ENCODE peak calls at places on chromosomes 2 and 18, in five cellular contexts. Z, O, H, J and W are unnamed samples.

GRCh38 chr2:149278146-149278878 is 52.1 kb upstream of the LYPD6 start:
- DNase-seq in Z (no peak), J (no peak), O (no peak), H (no peak), W (no peak)

GRCh38 chr2:96869824-96870630 is at the start of gene SEMA4C:
- DNase-seq in J (peak; percentile 70), O (peak; percentile 56), H (peak; percentile 75), Z (peak; percentile 45), W (peak; percentile 69)

GRCh38 chr2:201797175-201797840 is 9.0 kb upstream of the CDK15 start:
- DNase-seq in O (no peak), H (no peak), Z (no peak), J (no peak), W (no peak)

GRCh38 chr18:23397907-23398306 is 55.2 kb upstream of the RIOK3 start:
- DNase-seq in O (no peak), Z (no peak), H (no peak), J (no peak), W (no peak)

GRCh38 chr18:11512096-11513030 is 97.0 kb upstream of the SLC35G4 start:
- DNase-seq in H (no peak), O (no peak), Z (no peak), J (no peak), W (no peak)

GRCh38 chr2:102473020-102473419 is at the start of gene SLC9A4:
- DNase-seq in Z (peak; percentile 13), H (peak; percentile 59), J (no peak), O (peak; percentile 44), W (peak; percentile 17)

GRCh38 chr2:240571314-240571973 is 3.2 kb downstream of the RNPEPL1 start:
- DNase-seq in Z (no peak), O (no peak), H (peak; percentile 15), J (no peak), W (no peak)

GRCh38 chr2:116749994-116750393 is 1064.5 kb upstream of the DDX18 start:
- DNase-seq in O (no peak), H (no peak), Z (no peak), J (no peak), W (no peak)

GRCh38 chr18:35756506-35757117 is 175.1 kb downstream of the GALNT1 start:
- DNase-seq in O (peak; percentile 87), Z (peak; percentile 25), H (peak; percentile 56), J (no peak), W (peak; percentile 29)

GRCh38 chr2:54724560-54725342 is 1.3 kb downstream of the EML6 start:
- DNase-seq in O (peak; percentile 44), H (peak; percentile 72), Z (no peak), J (no peak), W (peak; percentile 21)

GRCh38 chr2:122480381-122481243 is 725.2 kb downstream of the TSN start:
- DNase-seq in H (peak; percentile 22), J (no peak), Z (no peak), O (no peak), W (no peak)

GRCh38 chr2:114231921-114232320 is 210.5 kb upstream of the DPP10 start:
- DNase-seq in O (no peak), Z (no peak), J (no peak), H (no peak), W (no peak)

GRCh38 chr2:130744287-130745117 is 10.8 kb upstream of the AMER3 start:
- DNase-seq in J (no peak), O (no peak), Z (no peak), H (no peak), W (no peak)

GRCh38 chr18:8469793-8470192 is 139.4 kb upstream of the RAB12 start:
- DNase-seq in J (no peak), H (no peak), Z (no peak), O (no peak), W (no peak)

GRCh38 chr2:84801816-84802215 is 79.1 kb downstream of the TRABD2A start:
- DNase-seq in J (no peak), Z (no peak), H (no peak), O (no peak), W (no peak)

GRCh38 chr2:106085441-106085911 is 108.6 kb downstream of the UXS1 start:
- DNase-seq in O (peak; percentile 13), Z (peak; percentile 44), H (no peak), J (no peak), W (no peak)

GRCh38 chr2:173216055-173216454 is 138.6 kb upstream of the CDCA7 start:
- DNase-seq in O (no peak), H (no peak), Z (no peak), J (no peak), W (no peak)

GRCh38 chr2:39445934-39446333 is 8.8 kb upstream of the MAP4K3 start:
- DNase-seq in H (no peak), O (no peak), J (no peak), Z (no peak), W (no peak)

GRCh38 chr2:101400516-101401315 is 13.4 kb upstream of the CREG2 start:
- DNase-seq in H (no peak), Z (no peak), O (no peak), J (no peak), W (no peak)

GRCh38 chr2:148794558-148794957 is 80.5 kb upstream of the KIF5C start:
- DNase-seq in J (no peak), Z (no peak), O (no peak), H (no peak), W (no peak)

GRCh38 chr18:59743561-59743960 is 46.3 kb upstream of the CCBE1 start:
- DNase-seq in H (no peak), J (no peak), Z (no peak), O (no peak), W (no peak)

GRCh38 chr18:46213295-46213694 is 109.1 kb downstream of the HAUS1 start:
- DNase-seq in H (no peak), Z (no peak), J (no peak), O (peak; percentile 16), W (peak; percentile 28)

GRCh38 chr2:128775401-128776285 is 457.0 kb upstream of the HS6ST1 start:
- DNase-seq in Z (no peak), O (no peak), J (no peak), H (no peak), W (no peak)

GRCh38 chr2:21754164-21754788 is 630.5 kb downstream of the TDRD15 start:
- DNase-seq in Z (no peak), O (no peak), J (no peak), H (no peak), W (peak; percentile 4)

GRCh38 chr2:119809329-119810038 is 49.8 kb downstream of the PTPN4 start:
- DNase-seq in O (no peak), J (no peak), H (no peak), Z (no peak), W (peak; percentile 7)